ENCODE peak calls at places on chromosomes 6 and 20, in five cellular contexts. One of them, this sample, is unnamed.

GRCh38 chr6:75563032-75563431 is 38.6 kb upstream of the SENP6 start:
- DNase-seq in CD8-positive, alpha-beta T cell: no peak
- DNase-seq in lower leg skin: no peak
- DNase-seq in cerebellar cortex: peak
- DNase-seq in NCI-H1105: no peak
- DNase-seq in this sample: no peak

GRCh38 chr6:25883991-25884390 is 9.9 kb upstream of the SLC17A3 start:
- DNase-seq in cerebellar cortex: no peak
- DNase-seq in lower leg skin: no peak
- DNase-seq in CD8-positive, alpha-beta T cell: no peak
- DNase-seq in NCI-H1105: no peak
- DNase-seq in this sample: no peak

GRCh38 chr6:113654396-113654795 is 202.7 kb upstream of the MARCKS start:
- DNase-seq in CD8-positive, alpha-beta T cell: no peak
- DNase-seq in NCI-H1105: no peak
- DNase-seq in lower leg skin: peak
- DNase-seq in cerebellar cortex: peak
- DNase-seq in this sample: peak

GRCh38 chr6:167077241-167077932 is 45.5 kb upstream of the CCR6 start:
- DNase-seq in CD8-positive, alpha-beta T cell: no peak
- DNase-seq in cerebellar cortex: no peak
- DNase-seq in NCI-H1105: no peak
- DNase-seq in lower leg skin: no peak
- DNase-seq in this sample: no peak

GRCh38 chr6:28771401-28772267 is 152.2 kb downstream of the TRIM27 start:
- DNase-seq in CD8-positive, alpha-beta T cell: no peak
- DNase-seq in lower leg skin: no peak
- DNase-seq in cerebellar cortex: peak
- DNase-seq in NCI-H1105: no peak
- DNase-seq in this sample: no peak

GRCh38 chr20:53567379-53567778 is 26.3 kb downstream of the ZNF217 start:
- DNase-seq in CD8-positive, alpha-beta T cell: no peak
- DNase-seq in cerebellar cortex: no peak
- DNase-seq in NCI-H1105: no peak
- DNase-seq in lower leg skin: no peak
- DNase-seq in this sample: no peak

GRCh38 chr6:130760006-130760405 is 67.2 kb upstream of the SMLR1 start:
- DNase-seq in NCI-H1105: no peak
- DNase-seq in lower leg skin: no peak
- DNase-seq in cerebellar cortex: peak
- DNase-seq in CD8-positive, alpha-beta T cell: no peak
- DNase-seq in this sample: no peak

GRCh38 chr20:31570735-31571617 is 34.1 kb upstream of the ID1 start:
- DNase-seq in NCI-H1105: no peak
- DNase-seq in lower leg skin: no peak
- DNase-seq in cerebellar cortex: no peak
- DNase-seq in CD8-positive, alpha-beta T cell: no peak
- DNase-seq in this sample: peak

GRCh38 chr6:9397981-9398559 is 962.7 kb upstream of the SLC35B3 start:
- DNase-seq in cerebellar cortex: no peak
- DNase-seq in NCI-H1105: peak
- DNase-seq in lower leg skin: no peak
- DNase-seq in CD8-positive, alpha-beta T cell: no peak
- DNase-seq in this sample: no peak

GRCh38 chr6:11824986-11825385 is 46.4 kb upstream of the ADTRP start:
- DNase-seq in NCI-H1105: no peak
- DNase-seq in CD8-positive, alpha-beta T cell: no peak
- DNase-seq in lower leg skin: no peak
- DNase-seq in cerebellar cortex: no peak
- DNase-seq in this sample: no peak

GRCh38 chr6:151081658-151082057 is 158.1 kb upstream of the AKAP12 start:
- DNase-seq in CD8-positive, alpha-beta T cell: no peak
- DNase-seq in NCI-H1105: no peak
- DNase-seq in cerebellar cortex: no peak
- DNase-seq in lower leg skin: no peak
- DNase-seq in this sample: no peak

GRCh38 chr6:85641916-85642773 is 541 bp downstream of the SYNCRIP start:
- DNase-seq in CD8-positive, alpha-beta T cell: peak
- DNase-seq in cerebellar cortex: peak
- DNase-seq in NCI-H1105: peak
- DNase-seq in lower leg skin: peak
- DNase-seq in this sample: peak

GRCh38 chr6:118894425-118895240 is 681 bp downstream of the ASF1A start:
- DNase-seq in CD8-positive, alpha-beta T cell: peak
- DNase-seq in lower leg skin: peak
- DNase-seq in NCI-H1105: peak
- DNase-seq in cerebellar cortex: peak
- DNase-seq in this sample: peak

GRCh38 chr6:166381733-166382499 is 824 bp downstream of the MPC1 start:
- DNase-seq in NCI-H1105: peak
- DNase-seq in cerebellar cortex: peak
- DNase-seq in CD8-positive, alpha-beta T cell: peak
- DNase-seq in lower leg skin: peak
- DNase-seq in this sample: no peak

GRCh38 chr6:157592566-157592965 is 211.6 kb downstream of the ZDHHC14 start:
- DNase-seq in lower leg skin: no peak
- DNase-seq in cerebellar cortex: no peak
- DNase-seq in NCI-H1105: no peak
- DNase-seq in CD8-positive, alpha-beta T cell: no peak
- DNase-seq in this sample: no peak

GRCh38 chr6:167157414-167157813 is 366 bp downstream of the GPR31 start:
- DNase-seq in lower leg skin: no peak
- DNase-seq in NCI-H1105: no peak
- DNase-seq in cerebellar cortex: no peak
- DNase-seq in CD8-positive, alpha-beta T cell: no peak
- DNase-seq in this sample: no peak

GRCh38 chr6:4665489-4666417 is 110.5 kb upstream of the CDYL start:
- DNase-seq in lower leg skin: peak
- DNase-seq in CD8-positive, alpha-beta T cell: no peak
- DNase-seq in cerebellar cortex: no peak
- DNase-seq in NCI-H1105: no peak
- DNase-seq in this sample: no peak

GRCh38 chr6:146357578-146358340 is 185.9 kb upstream of the RAB32 start:
- DNase-seq in cerebellar cortex: no peak
- DNase-seq in NCI-H1105: no peak
- DNase-seq in CD8-positive, alpha-beta T cell: no peak
- DNase-seq in lower leg skin: no peak
- DNase-seq in this sample: no peak

GRCh38 chr20:50885781-50886180 is 45.5 kb downstream of the ADNP start:
- DNase-seq in cerebellar cortex: no peak
- DNase-seq in lower leg skin: peak
- DNase-seq in NCI-H1105: no peak
- DNase-seq in CD8-positive, alpha-beta T cell: no peak
- DNase-seq in this sample: no peak

GRCh38 chr6:73694711-73695411 is 1.1 kb upstream of the CD109 start:
- DNase-seq in NCI-H1105: no peak
- DNase-seq in lower leg skin: no peak
- DNase-seq in CD8-positive, alpha-beta T cell: no peak
- DNase-seq in cerebellar cortex: no peak
- DNase-seq in this sample: no peak

GRCh38 chr6:41757931-41758640 is 10.9 kb upstream of the PGC start:
- DNase-seq in lower leg skin: no peak
- DNase-seq in NCI-H1105: no peak
- DNase-seq in cerebellar cortex: no peak
- DNase-seq in CD8-positive, alpha-beta T cell: no peak
- DNase-seq in this sample: no peak

GRCh38 chr6:63436356-63436755 is 116.6 kb upstream of the LGSN start:
- DNase-seq in lower leg skin: no peak
- DNase-seq in NCI-H1105: no peak
- DNase-seq in cerebellar cortex: no peak
- DNase-seq in CD8-positive, alpha-beta T cell: no peak
- DNase-seq in this sample: no peak

GRCh38 chr6:52157301-52157930 is 28.8 kb upstream of the IL17A start:
- DNase-seq in lower leg skin: no peak
- DNase-seq in NCI-H1105: no peak
- DNase-seq in cerebellar cortex: no peak
- DNase-seq in CD8-positive, alpha-beta T cell: no peak
- DNase-seq in this sample: no peak